ENCODE peak calls at places on chromosomes 3 and 15, in five cellular contexts. Y is germinal center, B is choroid plexus epithelial cell, J is left cardiac atrium, Z is EH. W is an unnamed sample.

GRCh38 chr3:53775834-53776251 is 70.4 kb downstream of the CHDH start:
- DNase-seq in J (no peak), Z (peak), Y (no peak), B (no peak), W (no peak)

GRCh38 chr3:149377408-149378111 is at the start of gene TM4SF1:
- DNase-seq in Y (no peak), B (peak), Z (peak), J (peak), W (peak)

GRCh38 chr3:186683996-186684395 is 18.2 kb downstream of the HRG start:
- DNase-seq in Z (no peak), J (no peak), Y (no peak), B (no peak), W (no peak)

GRCh38 chr15:48705381-48705780 is 59.9 kb upstream of the FBN1 start:
- DNase-seq in B (no peak), Z (no peak), Y (no peak), J (no peak), W (no peak)

GRCh38 chr15:73849641-73850040 is 23.7 kb upstream of the TBC1D21 start:
- DNase-seq in Y (no peak), Z (no peak), B (no peak), J (no peak), W (no peak)

GRCh38 chr15:84982301-84982920 is 755 bp downstream of the PDE8A start:
- DNase-seq in Y (no peak), B (peak), J (peak), Z (peak), W (peak)

GRCh38 chr15:97688886-97689285 is 271.6 kb upstream of the ARRDC4 start:
- DNase-seq in J (no peak), B (no peak), Z (no peak), Y (no peak), W (no peak)

GRCh38 chr15:95799286-95800187 is 531.0 kb upstream of the NR2F2 start:
- DNase-seq in B (peak), J (no peak), Y (no peak), Z (peak), W (no peak)

GRCh38 chr3:185820973-185821758 is 3.7 kb downstream of the IGF2BP2 start:
- DNase-seq in B (peak), J (no peak), Z (peak), Y (no peak), W (no peak)

GRCh38 chr3:171615281-171615680 is 155.1 kb upstream of the TNIK start:
- DNase-seq in Y (no peak), B (no peak), J (no peak), Z (no peak), W (no peak)

GRCh38 chr3:36405193-36405592 is 24.9 kb downstream of the STAC start:
- DNase-seq in J (no peak), Z (no peak), B (peak), Y (no peak), W (no peak)

GRCh38 chr3:50805321-50805720 is 130.6 kb downstream of the DOCK3 start:
- DNase-seq in Z (no peak), J (no peak), Y (no peak), B (no peak), W (no peak)

GRCh38 chr15:68626283-68626682 is 47.5 kb downstream of the CORO2B start:
- DNase-seq in Z (no peak), B (no peak), J (no peak), Y (no peak), W (no peak)

GRCh38 chr15:100959066-100960050 is 40.2 kb downstream of the LRRK1 start:
- DNase-seq in Y (no peak), Z (no peak), B (no peak), J (no peak), W (no peak)

W was measured in right atrium auricular region.